ENCODE peak calls at places on chromosomes 2 and 18, in eight cellular contexts. G, B, D, M, T, U, R and V are unnamed samples.

GRCh38 chr2:147345246-147345645 is 499.6 kb upstream of the ACVR2A start:
- DNase-seq in G (no peak), B (no peak), D (no peak), M (no peak), T (no peak), U (no peak), R (no peak), V (no peak)

GRCh38 chr18:78857252-78858150 is 122.1 kb upstream of the SALL3 start:
- DNase-seq in G (no peak), B (no peak), D (no peak), M (no peak), T (no peak), U (no peak), R (peak; percentile 56), V (no peak)

GRCh38 chr18:36580266-36580665 is 248.5 kb downstream of the TPGS2 start:
- DNase-seq in G (no peak), B (no peak), D (peak; percentile 51), M (no peak), T (no peak), U (peak; percentile 32), R (no peak), V (no peak)

GRCh38 chr2:135709992-135710391 is 31.7 kb upstream of the UBXN4 start:
- DNase-seq in G (peak; percentile 72), B (no peak), D (peak; percentile 39), M (peak; percentile 67), T (peak; percentile 53), U (no peak), R (no peak), V (peak; percentile 70)

GRCh38 chr18:21057112-21057511 is 54.5 kb downstream of the ROCK1 start:
- DNase-seq in G (no peak), B (no peak), D (no peak), M (no peak), T (no peak), U (no peak), R (no peak), V (no peak)

GRCh38 chr2:168495524-168495923 is 39.5 kb downstream of the CERS6 start:
- DNase-seq in G (peak; percentile 32), B (no peak), D (no peak), M (no peak), T (no peak), U (no peak), R (no peak), V (peak; percentile 32)

GRCh38 chr2:161337247-161337646 is 29.0 kb downstream of the PSMD14 start:
- DNase-seq in G (no peak), B (no peak), D (no peak), M (no peak), T (no peak), U (no peak), R (no peak), V (no peak)

GRCh38 chr2:3512086-3512485 is 7.2 kb downstream of the ADI1 start:
- DNase-seq in G (no peak), B (no peak), D (no peak), M (no peak), T (no peak), U (no peak), R (no peak), V (no peak)

GRCh38 chr2:235990344-235990743 is 177.8 kb downstream of the GBX2 start:
- DNase-seq in G (no peak), B (no peak), D (no peak), M (peak; percentile 53), T (no peak), U (no peak), R (no peak), V (no peak)

GRCh38 chr18:39966275-39966674 is 1988.8 kb upstream of the PIK3C3 start:
- DNase-seq in G (no peak), B (no peak), D (no peak), M (no peak), T (no peak), U (no peak), R (no peak), V (no peak)
- TF ChIP-seq CTCF in G (no peak), B (peak; percentile 5), D (no peak), M (no peak), T (peak; percentile 45), U (no peak), R (no peak), V (no peak)

GRCh38 chr2:54086157-54086556 is 29.3 kb upstream of the ACYP2 start:
- DNase-seq in G (no peak), B (no peak), D (no peak), M (no peak), T (no peak), U (no peak), R (no peak), V (no peak)

GRCh38 chr2:54083440-54083839 is 32.0 kb upstream of the ACYP2 start:
- DNase-seq in G (no peak), B (no peak), D (peak; percentile 60), M (no peak), T (no peak), U (peak; percentile 15), R (no peak), V (no peak)

GRCh38 chr2:54083021-54083420 is 32.4 kb upstream of the ACYP2 start:
- DNase-seq in G (no peak), B (no peak), D (no peak), M (no peak), T (no peak), U (no peak), R (no peak), V (no peak)

GRCh38 chr2:54085069-54085468 is 30.3 kb upstream of the ACYP2 start:
- DNase-seq in G (no peak), B (no peak), D (no peak), M (no peak), T (no peak), U (no peak), R (no peak), V (no peak)

DNA sequence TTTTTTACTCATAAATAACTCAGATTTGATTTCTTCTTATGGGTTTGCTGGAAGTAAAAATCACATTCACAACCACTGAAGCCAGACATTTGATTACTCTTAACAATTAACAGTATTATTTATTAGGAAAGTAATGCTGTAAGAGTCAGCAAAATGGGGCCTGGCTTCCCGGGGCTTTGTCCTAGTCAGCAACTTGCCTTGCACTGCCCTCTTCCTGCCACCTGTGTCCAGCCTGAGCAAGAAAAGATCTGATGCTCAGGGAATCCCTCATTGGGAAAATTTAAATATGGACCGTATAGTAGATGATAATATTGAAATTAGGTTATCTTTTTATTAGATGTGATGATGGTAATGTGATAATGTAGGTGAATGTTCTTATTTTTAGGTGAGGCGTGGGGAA is 30.8 kb upstream of the ACYP2 start:
- DNase-seq in G (no peak), B (no peak), D (peak; percentile 17), M (no peak), T (no peak), U (no peak), R (no peak), V (no peak)
- TF ChIP-seq CTCF in G (peak; percentile 31), B (peak; percentile 62), D (peak; percentile 42), M (peak; percentile 18), T (peak; percentile 49), U (peak; percentile 25), R (peak; percentile 13), V (peak; percentile 20)

DNA sequence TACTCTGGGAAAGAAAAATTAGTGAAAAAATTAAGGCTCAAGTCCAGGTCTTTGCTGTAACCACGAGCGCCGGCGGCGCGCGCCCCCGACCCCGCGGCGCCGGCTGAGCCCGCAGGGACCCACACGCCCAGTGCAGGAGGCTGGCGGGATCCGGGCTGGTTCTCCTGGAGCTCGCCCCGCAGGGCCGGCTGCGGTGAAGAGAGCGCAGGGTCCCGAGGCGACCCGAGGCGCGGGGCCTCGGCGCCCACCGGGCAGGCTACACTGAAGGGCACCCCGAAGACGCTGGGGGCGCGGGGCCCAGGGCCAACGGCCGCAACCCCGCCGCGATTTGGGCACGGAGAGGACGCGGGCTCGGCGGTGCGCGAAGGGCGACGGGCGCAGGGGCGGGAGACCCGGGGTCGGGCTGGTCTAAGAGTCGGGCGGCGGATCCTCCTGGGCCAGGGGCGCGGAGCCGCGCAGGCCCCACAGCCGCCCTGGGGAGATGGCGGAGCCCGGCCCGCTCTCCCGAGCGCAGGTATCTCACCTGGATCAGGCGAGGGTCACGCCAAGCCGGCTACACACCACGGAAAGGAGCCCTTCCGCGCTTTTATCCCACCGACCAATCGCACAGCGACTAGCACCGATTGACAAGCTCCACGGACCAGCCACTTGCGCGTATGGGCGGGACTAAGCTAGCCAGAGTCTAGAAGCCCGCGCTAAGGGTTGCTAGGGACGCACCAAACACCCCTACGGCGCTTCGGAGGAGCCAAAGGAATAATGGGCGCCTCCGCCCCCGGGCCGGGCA is at the start of gene PASK:
- DNase-seq in G (peak; percentile 97), B (peak; percentile 88), D (peak; percentile 92), M (peak; percentile 96), T (peak; percentile 99), U (peak; percentile 69), R (peak; percentile 98), V (peak; percentile 95)
- TF ChIP-seq CTCF in G (no peak), B (no peak), D (no peak), M (no peak), T (no peak), U (no peak), R (no peak), V (no peak)

GRCh38 chr18:51162617-51163016 is 34.9 kb downstream of the MEX3C start:
- DNase-seq in G (no peak), B (no peak), D (no peak), M (no peak), T (no peak), U (no peak), R (no peak), V (no peak)

GRCh38 chr18:51168031-51168742 is 29.3 kb downstream of the MEX3C start:
- DNase-seq in G (no peak), B (no peak), D (no peak), M (no peak), T (no peak), U (no peak), R (no peak), V (no peak)

GRCh38 chr18:51163543-51163942 is 33.9 kb downstream of the MEX3C start:
- DNase-seq in G (no peak), B (no peak), D (no peak), M (no peak), T (no peak), U (no peak), R (no peak), V (no peak)

GRCh38 chr18:51165296-51165695 is 32.2 kb downstream of the MEX3C start:
- DNase-seq in G (no peak), B (no peak), D (no peak), M (no peak), T (no peak), U (no peak), R (no peak), V (no peak)

DNA sequence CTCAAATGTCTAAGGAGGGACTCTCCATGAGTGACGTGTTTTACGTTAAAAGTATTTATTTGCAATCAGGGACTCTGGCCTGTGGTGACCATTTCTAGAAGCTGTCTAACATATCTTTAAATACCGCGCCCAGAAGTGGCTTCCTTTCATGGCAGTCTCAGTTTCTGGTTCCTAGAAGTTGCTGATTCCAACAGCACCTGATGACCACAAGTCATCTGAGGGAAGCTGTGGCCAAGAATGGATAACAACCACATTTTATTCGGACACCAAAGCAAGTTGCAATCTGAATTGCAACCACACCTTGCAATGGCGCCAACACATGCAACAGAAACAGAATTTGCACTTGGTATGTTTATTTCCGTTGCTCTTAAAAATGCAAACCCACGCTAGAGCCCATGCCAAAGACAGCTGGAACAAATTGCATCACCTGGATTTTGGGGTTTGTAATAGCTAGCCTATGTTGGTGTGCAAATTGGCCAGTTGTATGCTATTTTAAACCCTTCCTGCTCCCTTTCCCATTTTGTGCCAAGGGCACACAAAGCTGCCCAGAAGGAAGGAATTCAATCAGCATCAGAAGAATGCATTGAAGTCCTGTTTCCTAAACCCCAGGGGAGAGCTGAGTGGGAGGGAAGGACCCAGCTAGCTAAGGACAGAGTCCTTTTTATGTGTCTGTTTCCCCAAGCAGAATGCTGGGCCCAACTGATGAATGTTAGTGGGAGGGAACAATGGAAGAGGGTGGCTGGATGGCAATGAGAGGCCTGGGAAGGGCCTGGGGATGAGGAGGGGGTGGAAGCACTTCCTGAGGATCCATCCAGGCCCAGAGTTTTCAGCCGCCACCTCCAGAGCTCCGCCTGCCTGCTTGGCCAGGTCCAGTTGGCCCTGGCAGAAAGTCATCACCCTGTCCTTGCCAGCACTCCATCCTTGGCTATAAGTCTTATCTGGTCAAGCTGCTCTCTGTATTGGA is 32.9 kb downstream of the MEX3C start:
- DNase-seq in G (no peak), B (no peak), D (no peak), M (no peak), T (no peak), U (no peak), R (no peak), V (no peak)
- TF ChIP-seq CTCF in G (no peak), B (no peak), D (no peak), M (no peak), T (no peak), U (no peak), R (no peak), V (no peak)